ENCODE peak calls at places on chromosomes 1 and 21, in ten cellular contexts. Z, C, F, T, H, K, V, B, U and X are unnamed samples.

GRCh38 chr1:56758135-56758534 is 61.1 kb downstream of the FYB2 start:
- DNase-seq in Z (no peak), C (no peak), F (no peak), T (no peak), H (no peak), K (peak; percentile 20), V (no peak), B (peak; percentile 79), U (no peak), X (no peak)

GRCh38 chr1:230186874-230187273 is 119.8 kb downstream of the GALNT2 start:
- DNase-seq in Z (no peak), C (no peak), F (no peak), T (no peak), H (no peak), K (no peak), V (peak; percentile 7), B (no peak), U (no peak), X (peak; percentile 92)

GRCh38 chr1:235411489-235412486 is 44.6 kb downstream of the TBCE start:
- DNase-seq in Z (no peak), C (no peak), F (no peak), T (no peak), H (peak; percentile 28), K (peak; percentile 26), V (no peak), B (no peak), U (no peak), X (no peak)

GRCh38 chr1:34378968-34379729 is 202.4 kb downstream of the C1orf94 start:
- DNase-seq in Z (no peak), C (no peak), F (no peak), T (no peak), H (peak; percentile 24), K (no peak), V (no peak), B (no peak), U (no peak), X (no peak)

GRCh38 chr1:71351438-71351837 is 270.6 kb upstream of the ZRANB2 start:
- DNase-seq in Z (no peak), C (peak; percentile 89), F (peak; percentile 51), T (no peak), H (no peak), K (no peak), V (no peak), B (no peak), U (no peak), X (no peak)

GRCh38 chr1:246782120-246782900 is 58.1 kb downstream of the SCCPDH start:
- DNase-seq in Z (peak; percentile 79), C (peak; percentile 90), F (peak; percentile 69), T (peak; percentile 61), H (peak; percentile 51), K (peak; percentile 35), V (no peak), B (peak; percentile 44), U (peak; percentile 89), X (peak; percentile 72)

GRCh38 chr21:26795866-26796329 is 49.3 kb downstream of the ADAMTS1 start:
- DNase-seq in Z (no peak), C (peak; percentile 99), F (peak; percentile 86), T (no peak), H (peak; percentile 70), K (peak; percentile 36), V (peak; percentile 77), B (no peak), U (no peak), X (no peak)

GRCh38 chr1:54857741-54858665 is 29.0 kb downstream of the DHCR24 start:
- DNase-seq in Z (no peak), C (peak; percentile 49), F (no peak), T (no peak), H (peak; percentile 56), K (no peak), V (no peak), B (peak; percentile 42), U (no peak), X (no peak)

GRCh38 chr1:17251699-17252376 is 2.9 kb downstream of the PADI3 start:
- DNase-seq in Z (no peak), C (no peak), F (no peak), T (no peak), H (no peak), K (no peak), V (no peak), B (no peak), U (no peak), X (no peak)

GRCh38 chr1:119960501-119960900 is 64.2 kb upstream of the ADAM30 start:
- DNase-seq in Z (no peak), C (no peak), F (no peak), T (no peak), H (no peak), K (no peak), V (no peak), B (no peak), U (no peak), X (no peak)

GRCh38 chr21:34707876-34708325 is 39.1 kb downstream of the CLIC6 start:
- DNase-seq in Z (no peak), C (no peak), F (no peak), T (no peak), H (no peak), K (no peak), V (no peak), B (no peak), U (no peak), X (peak; percentile 46)